ENCODE peak calls at places on chromosome 2, in eight cellular contexts. One of them, this sample, is unnamed.

GRCh38 chr2:15313657-15314056 is 247.5 kb downstream of the NBAS start:
- DNase-seq in A549: no peak
- DNase-seq in K562: no peak
- DNase-seq in pancreas: no peak
- DNase-seq in transverse colon: no peak
- DNase-seq in cardiac muscle cell: peak; percentile 32
- DNase-seq in aorta: no peak
- DNase-seq in CD4-positive, alpha-beta memory T cell: no peak
- DNase-seq in this sample: peak; percentile 46

GRCh38 chr2:219041252-219041651 is at the start of gene CFAP65:
- DNase-seq in A549: peak; percentile 53
- DNase-seq in K562: peak; percentile 5
- DNase-seq in pancreas: peak; percentile 66
- DNase-seq in transverse colon: peak; percentile 58
- DNase-seq in cardiac muscle cell: peak; percentile 74
- DNase-seq in aorta: peak; percentile 64
- DNase-seq in CD4-positive, alpha-beta memory T cell: peak; percentile 25
- DNase-seq in this sample: peak; percentile 46

GRCh38 chr2:192292478-192292877 is 97.7 kb upstream of the TMEFF2 start:
- DNase-seq in A549: no peak
- DNase-seq in K562: no peak
- DNase-seq in pancreas: no peak
- DNase-seq in transverse colon: no peak
- DNase-seq in cardiac muscle cell: no peak
- DNase-seq in aorta: no peak
- DNase-seq in CD4-positive, alpha-beta memory T cell: no peak
- DNase-seq in this sample: no peak

GRCh38 chr2:207184348-207184747 is 18.6 kb upstream of the KLF7 start:
- DNase-seq in A549: no peak
- DNase-seq in K562: no peak
- DNase-seq in pancreas: no peak
- DNase-seq in transverse colon: no peak
- DNase-seq in cardiac muscle cell: peak; percentile 51
- DNase-seq in aorta: no peak
- DNase-seq in CD4-positive, alpha-beta memory T cell: no peak
- DNase-seq in this sample: no peak

GRCh38 chr2:167965907-167966306 is 281.5 kb downstream of the STK39 start:
- DNase-seq in A549: no peak
- DNase-seq in K562: no peak
- DNase-seq in pancreas: no peak
- DNase-seq in transverse colon: no peak
- DNase-seq in cardiac muscle cell: no peak
- DNase-seq in aorta: no peak
- DNase-seq in CD4-positive, alpha-beta memory T cell: no peak
- DNase-seq in this sample: no peak

GRCh38 chr2:47198985-47199451 is 43.9 kb upstream of the STPG4 start:
- DNase-seq in A549: no peak
- DNase-seq in K562: peak; percentile 83
- DNase-seq in pancreas: no peak
- DNase-seq in transverse colon: no peak
- DNase-seq in cardiac muscle cell: peak; percentile 93
- DNase-seq in aorta: no peak
- DNase-seq in CD4-positive, alpha-beta memory T cell: no peak
- DNase-seq in this sample: no peak

GRCh38 chr2:158194229-158194628 is 92.6 kb downstream of the UPP2 start:
- DNase-seq in A549: no peak
- DNase-seq in K562: no peak
- DNase-seq in pancreas: no peak
- DNase-seq in transverse colon: no peak
- DNase-seq in cardiac muscle cell: no peak
- DNase-seq in aorta: no peak
- DNase-seq in CD4-positive, alpha-beta memory T cell: no peak
- DNase-seq in this sample: no peak

GRCh38 chr2:28681216-28681981 is 70.2 kb upstream of the PPP1CB start:
- DNase-seq in A549: no peak
- DNase-seq in K562: no peak
- DNase-seq in pancreas: no peak
- DNase-seq in transverse colon: no peak
- DNase-seq in cardiac muscle cell: peak; percentile 76
- DNase-seq in aorta: peak; percentile 79
- DNase-seq in CD4-positive, alpha-beta memory T cell: peak; percentile 48
- DNase-seq in this sample: peak; percentile 42

GRCh38 chr2:239109041-239109915 is 261.4 kb downstream of the TWIST2 start:
- DNase-seq in A549: no peak
- DNase-seq in K562: no peak
- DNase-seq in pancreas: no peak
- DNase-seq in transverse colon: peak; percentile 25
- DNase-seq in cardiac muscle cell: no peak
- DNase-seq in aorta: no peak
- DNase-seq in CD4-positive, alpha-beta memory T cell: no peak
- DNase-seq in this sample: no peak

GRCh38 chr2:133362061-133362476 is 206.2 kb downstream of the NCKAP5 start:
- DNase-seq in A549: peak; percentile 1
- DNase-seq in K562: no peak
- DNase-seq in pancreas: no peak
- DNase-seq in transverse colon: no peak
- DNase-seq in cardiac muscle cell: peak; percentile 18
- DNase-seq in aorta: no peak
- DNase-seq in CD4-positive, alpha-beta memory T cell: no peak
- DNase-seq in this sample: no peak

GRCh38 chr2:70937866-70938579 is 2.3 kb downstream of the ATP6V1B1 start:
- DNase-seq in A549: no peak
- DNase-seq in K562: no peak
- DNase-seq in pancreas: no peak
- DNase-seq in transverse colon: no peak
- DNase-seq in cardiac muscle cell: no peak
- DNase-seq in aorta: peak; percentile 51
- DNase-seq in CD4-positive, alpha-beta memory T cell: no peak
- DNase-seq in this sample: no peak

GRCh38 chr2:206164261-206164862 is 4.7 kb downstream of the EEF1B2 start:
- DNase-seq in A549: no peak
- DNase-seq in K562: peak; percentile 35
- DNase-seq in pancreas: no peak
- DNase-seq in transverse colon: peak; percentile 13
- DNase-seq in cardiac muscle cell: peak; percentile 56
- DNase-seq in aorta: no peak
- DNase-seq in CD4-positive, alpha-beta memory T cell: peak; percentile 24
- DNase-seq in this sample: peak; percentile 28

GRCh38 chr2:235669269-235669831 is 175.5 kb downstream of the AGAP1 start:
- DNase-seq in A549: peak; percentile 41
- DNase-seq in K562: no peak
- DNase-seq in pancreas: peak; percentile 87
- DNase-seq in transverse colon: peak; percentile 77
- DNase-seq in cardiac muscle cell: peak; percentile 79
- DNase-seq in aorta: peak; percentile 89
- DNase-seq in CD4-positive, alpha-beta memory T cell: peak; percentile 40
- DNase-seq in this sample: no peak

DNA sequence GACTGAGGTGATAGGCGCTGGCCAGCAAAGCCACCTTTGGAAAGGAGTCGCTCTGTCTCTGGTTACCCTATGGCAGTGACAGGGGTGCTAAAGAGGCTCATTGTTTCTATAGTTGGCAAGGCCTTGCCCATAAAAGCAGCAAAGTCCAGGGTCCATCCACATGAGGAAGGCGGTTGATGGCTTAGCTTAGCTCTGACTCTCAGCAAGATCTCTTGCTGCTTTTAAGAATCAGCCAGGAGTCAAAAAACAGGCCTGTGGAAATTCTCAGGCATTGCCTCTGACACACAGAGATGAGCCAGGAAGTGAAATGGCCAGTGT is 57.8 kb upstream of the CYP26B1 start:
- DNase-seq in A549: no peak
- DNase-seq in K562: no peak
- DNase-seq in pancreas: no peak
- DNase-seq in transverse colon: peak; percentile 64
- DNase-seq in cardiac muscle cell: no peak
- DNase-seq in aorta: no peak
- DNase-seq in CD4-positive, alpha-beta memory T cell: no peak
- DNase-seq in this sample: no peak
- H3K27ac ChIP-seq in A549: peak overlapping the region; percentile 61
- H3K27ac ChIP-seq in K562: no peak overlapping the region
- H3K27ac ChIP-seq in pancreas: no peak overlapping the region
- H3K27ac ChIP-seq in transverse colon: peak overlapping the region; percentile 70
- H3K27ac ChIP-seq in cardiac muscle cell: no peak overlapping the region
- H3K27ac ChIP-seq in aorta: no peak overlapping the region
- H3K27ac ChIP-seq in CD4-positive, alpha-beta memory T cell: no peak overlapping the region
- H3K27ac ChIP-seq in this sample: no peak overlapping the region

GRCh38 chr2:62150597-62151305 is 45.2 kb upstream of the B3GNT2 start:
- DNase-seq in A549: no peak
- DNase-seq in K562: no peak
- DNase-seq in pancreas: no peak
- DNase-seq in transverse colon: no peak
- DNase-seq in cardiac muscle cell: peak; percentile 20
- DNase-seq in aorta: no peak
- DNase-seq in CD4-positive, alpha-beta memory T cell: no peak
- DNase-seq in this sample: no peak
- H3K27ac ChIP-seq in A549: no peak overlapping the region
- H3K27ac ChIP-seq in K562: no peak overlapping the region
- H3K27ac ChIP-seq in pancreas: no peak overlapping the region
- H3K27ac ChIP-seq in transverse colon: no peak overlapping the region
- H3K27ac ChIP-seq in cardiac muscle cell: peak overlapping the region; percentile 59
- H3K27ac ChIP-seq in aorta: no peak overlapping the region
- H3K27ac ChIP-seq in CD4-positive, alpha-beta memory T cell: no peak overlapping the region
- H3K27ac ChIP-seq in this sample: no peak overlapping the region

GRCh38 chr2:43274055-43274454 is 47.6 kb upstream of the ZFP36L2 start:
- DNase-seq in A549: no peak
- DNase-seq in K562: no peak
- DNase-seq in pancreas: no peak
- DNase-seq in transverse colon: no peak
- DNase-seq in cardiac muscle cell: no peak
- DNase-seq in aorta: no peak
- DNase-seq in CD4-positive, alpha-beta memory T cell: no peak
- DNase-seq in this sample: no peak
- H3K27ac ChIP-seq in A549: no peak overlapping the region
- H3K27ac ChIP-seq in K562: no peak overlapping the region
- H3K27ac ChIP-seq in pancreas: no peak overlapping the region
- H3K27ac ChIP-seq in transverse colon: peak overlapping the region; percentile 15
- H3K27ac ChIP-seq in cardiac muscle cell: peak overlapping the region; percentile 35
- H3K27ac ChIP-seq in aorta: peak overlapping the region; percentile 4
- H3K27ac ChIP-seq in CD4-positive, alpha-beta memory T cell: no peak overlapping the region
- H3K27ac ChIP-seq in this sample: no peak overlapping the region

GRCh38 chr2:102045697-102046096 is 53.9 kb downstream of the IL1R2 start:
- DNase-seq in A549: no peak
- DNase-seq in K562: no peak
- DNase-seq in pancreas: no peak
- DNase-seq in transverse colon: no peak
- DNase-seq in cardiac muscle cell: no peak
- DNase-seq in aorta: no peak
- DNase-seq in CD4-positive, alpha-beta memory T cell: no peak
- DNase-seq in this sample: no peak

GRCh38 chr2:102044967-102045489 is 53.3 kb downstream of the IL1R2 start:
- DNase-seq in A549: no peak
- DNase-seq in K562: no peak
- DNase-seq in pancreas: no peak
- DNase-seq in transverse colon: no peak
- DNase-seq in cardiac muscle cell: no peak
- DNase-seq in aorta: no peak
- DNase-seq in CD4-positive, alpha-beta memory T cell: no peak
- DNase-seq in this sample: no peak

GRCh38 chr2:102044235-102044920 is 52.6 kb downstream of the IL1R2 start:
- DNase-seq in A549: no peak
- DNase-seq in K562: no peak
- DNase-seq in pancreas: no peak
- DNase-seq in transverse colon: no peak
- DNase-seq in cardiac muscle cell: no peak
- DNase-seq in aorta: no peak
- DNase-seq in CD4-positive, alpha-beta memory T cell: no peak
- DNase-seq in this sample: no peak

GRCh38 chr2:102048465-102048864 is 56.7 kb downstream of the IL1R2 start:
- DNase-seq in A549: no peak
- DNase-seq in K562: no peak
- DNase-seq in pancreas: no peak
- DNase-seq in transverse colon: peak; percentile 46
- DNase-seq in cardiac muscle cell: no peak
- DNase-seq in aorta: peak; percentile 79
- DNase-seq in CD4-positive, alpha-beta memory T cell: no peak
- DNase-seq in this sample: no peak

GRCh38 chr2:102046135-102046901 is 54.6 kb downstream of the IL1R2 start:
- DNase-seq in A549: no peak
- DNase-seq in K562: no peak
- DNase-seq in pancreas: no peak
- DNase-seq in transverse colon: no peak
- DNase-seq in cardiac muscle cell: peak; percentile 58
- DNase-seq in aorta: no peak
- DNase-seq in CD4-positive, alpha-beta memory T cell: no peak
- DNase-seq in this sample: no peak
- H3K27ac ChIP-seq in A549: peak overlapping the region; percentile 47
- H3K27ac ChIP-seq in K562: no peak overlapping the region
- H3K27ac ChIP-seq in pancreas: no peak overlapping the region
- H3K27ac ChIP-seq in transverse colon: peak overlapping the region; percentile 87
- H3K27ac ChIP-seq in cardiac muscle cell: no peak overlapping the region
- H3K27ac ChIP-seq in aorta: no peak overlapping the region
- H3K27ac ChIP-seq in CD4-positive, alpha-beta memory T cell: no peak overlapping the region
- H3K27ac ChIP-seq in this sample: no peak overlapping the region

DNA sequence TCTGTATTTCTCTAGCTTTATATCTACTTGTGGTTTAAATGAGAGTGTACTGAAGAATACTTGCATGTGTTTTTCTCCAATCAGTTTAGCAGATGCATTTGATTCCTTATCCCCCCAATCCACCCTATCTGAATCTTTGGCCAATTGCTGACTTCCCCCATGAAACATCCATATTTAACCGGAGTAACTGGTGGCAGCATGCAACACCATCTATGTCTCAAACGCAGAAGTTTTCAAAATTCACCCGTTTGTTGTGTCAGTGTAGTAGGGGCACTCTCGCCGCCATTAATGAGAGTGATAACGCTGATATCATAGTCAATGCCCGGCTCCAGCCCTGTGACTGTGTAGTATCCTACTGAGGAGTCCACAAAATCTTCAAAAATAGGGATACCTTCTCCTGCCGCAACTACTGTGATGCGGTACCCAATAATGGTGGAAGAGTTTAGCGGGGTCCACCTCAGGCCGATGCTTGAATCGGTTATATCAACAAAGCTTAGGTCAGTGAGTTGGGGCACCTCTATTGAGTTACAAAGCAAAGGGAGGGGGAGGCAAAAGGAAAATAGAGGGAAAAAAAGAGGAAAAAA is 43.1 kb downstream of the FN1 start:
- DNase-seq in A549: no peak
- DNase-seq in K562: no peak
- DNase-seq in pancreas: no peak
- DNase-seq in transverse colon: no peak
- DNase-seq in cardiac muscle cell: no peak
- DNase-seq in aorta: no peak
- DNase-seq in CD4-positive, alpha-beta memory T cell: no peak
- DNase-seq in this sample: no peak
- H3K27ac ChIP-seq in A549: no peak overlapping the region
- H3K27ac ChIP-seq in K562: no peak overlapping the region
- H3K27ac ChIP-seq in pancreas: no peak overlapping the region
- H3K27ac ChIP-seq in transverse colon: no peak overlapping the region
- H3K27ac ChIP-seq in cardiac muscle cell: no peak overlapping the region
- H3K27ac ChIP-seq in aorta: no peak overlapping the region
- H3K27ac ChIP-seq in CD4-positive, alpha-beta memory T cell: no peak overlapping the region
- H3K27ac ChIP-seq in this sample: no peak overlapping the region